ENCODE peak calls at places on chromosomes 7 and 10, in six cellular contexts. R is HCT116; O is GM12865; C is activated CD8-positive, alpha-beta T cell treated with anti-CD3 and anti-CD28 coated beads for 36 hours; L is WTC11; A is NB4. S is an unnamed sample.

GRCh38 chr10:61271127-61271780 is 181.9 kb downstream of the TMEM26 start:
- DNase-seq in R (no peak), O (no peak), C (no peak), L (no peak), A (no peak), S (no peak)

GRCh38 chr7:19665399-19666008 is 43.3 kb downstream of the POLR1F start:
- DNase-seq in R (peak), O (peak), C (no peak), L (no peak), A (peak), S (peak)

GRCh38 chr7:106599343-106599698 is 61.6 kb downstream of the CCDC71L start:
- DNase-seq in R (no peak), O (no peak), C (no peak), L (no peak), A (no peak), S (no peak)

GRCh38 chr7:50497068-50497642 is 47.0 kb upstream of the FIGNL1 start:
- DNase-seq in R (no peak), O (no peak), C (no peak), L (no peak), A (peak), S (no peak)

GRCh38 chr10:14547826-14548225 is 217.1 kb upstream of the FRMD4A start:
- DNase-seq in R (no peak), O (no peak), C (no peak), L (peak), A (no peak), S (no peak)

GRCh38 chr10:74822101-74822500 is 4.3 kb upstream of the KAT6B start:
- DNase-seq in R (no peak), O (no peak), C (no peak), L (no peak), A (no peak), S (no peak)

GRCh38 chr7:141874787-141875186 is 33.5 kb upstream of the PRSS37 start:
- DNase-seq in R (no peak), O (no peak), C (no peak), L (no peak), A (peak), S (no peak)

GRCh38 chr10:323651-324293 is 188.5 kb downstream of the ZMYND11 start:
- DNase-seq in R (peak), O (peak), C (peak), L (no peak), A (peak), S (peak)

GRCh38 chr7:32093415-32094408 is 23.5 kb upstream of the PDE1C start:
- DNase-seq in R (no peak), O (no peak), C (no peak), L (no peak), A (no peak), S (no peak)

GRCh38 chr7:138848056-138848975 is 50.3 kb upstream of the ATP6V0A4 start:
- DNase-seq in R (no peak), O (no peak), C (no peak), L (no peak), A (no peak), S (no peak)

GRCh38 chr7:77867208-77867915 is 68.8 kb downstream of the PHTF2 start:
- DNase-seq in R (no peak), O (no peak), C (no peak), L (no peak), A (no peak), S (no peak)

GRCh38 chr7:30349170-30349569 is 64.8 kb downstream of the ZNRF2 start:
- DNase-seq in R (no peak), O (no peak), C (no peak), L (no peak), A (no peak), S (no peak)

GRCh38 chr10:88680958-88681357 is 16.7 kb downstream of the LIPF start:
- DNase-seq in R (no peak), O (no peak), C (no peak), L (no peak), A (no peak), S (no peak)

GRCh38 chr10:29838529-29838928 is 203.8 kb upstream of the SVIL start:
- DNase-seq in R (no peak), O (no peak), C (no peak), L (no peak), A (no peak), S (no peak)

GRCh38 chr10:76202777-76203176 is 771.4 kb downstream of the LRMDA start:
- DNase-seq in R (no peak), O (no peak), C (no peak), L (no peak), A (no peak), S (no peak)

GRCh38 chr7:48096273-48096672 is 7.2 kb downstream of the UPP1 start:
- DNase-seq in R (no peak), O (no peak), C (peak), L (no peak), A (peak), S (no peak)

GRCh38 chr7:80434043-80434442 is 77.8 kb downstream of the GNAT3 start:
- DNase-seq in R (no peak), O (no peak), C (no peak), L (no peak), A (no peak), S (no peak)

GRCh38 chr7:209416-209815 is 17.0 kb downstream of the FAM20C start:
- DNase-seq in R (no peak), O (no peak), C (no peak), L (no peak), A (no peak), S (no peak)

GRCh38 chr7:12158334-12159060 is 52.6 kb upstream of the TMEM106B start:
- DNase-seq in R (no peak), O (no peak), C (no peak), L (no peak), A (no peak), S (no peak)

GRCh38 chr10:125407000-125407502 is 246.7 kb upstream of the CTBP2 start:
- DNase-seq in R (peak), O (no peak), C (no peak), L (no peak), A (no peak), S (no peak)

GRCh38 chr7:77327067-77327931 is 88.8 kb downstream of the GSAP start:
- DNase-seq in R (no peak), O (no peak), C (no peak), L (no peak), A (peak), S (no peak)

GRCh38 chr10:132974249-132974796 is 32.0 kb upstream of the CFAP46 start:
- DNase-seq in R (no peak), O (no peak), C (no peak), L (peak), A (no peak), S (no peak)

GRCh38 chr7:39733881-39734571 is 110.7 kb downstream of the RALA start:
- DNase-seq in R (no peak), O (peak), C (peak), L (no peak), A (peak), S (no peak)

GRCh38 chr10:28783089-28783488 is 105.8 kb downstream of the BAMBI start:
- DNase-seq in R (no peak), O (no peak), C (no peak), L (no peak), A (no peak), S (no peak)

GRCh38 chr10:46091834-46092522 is 45.9 kb upstream of the MSMB start:
- DNase-seq in R (no peak), O (peak), C (peak), L (no peak), A (peak), S (no peak)

GRCh38 chr7:138434458-138435093 is 25.5 kb upstream of the TRIM24 start:
- DNase-seq in R (no peak), O (no peak), C (no peak), L (no peak), A (no peak), S (no peak)

GRCh38 chr10:649798-650690 is 39.4 kb downstream of the DIP2C start:
- DNase-seq in R (no peak), O (no peak), C (no peak), L (no peak), A (no peak), S (no peak)

GRCh38 chr10:62851449-62851848 is 35.3 kb upstream of the EGR2 start:
- DNase-seq in R (peak), O (peak), C (peak), L (peak), A (peak), S (no peak)

GRCh38 chr7:12028508-12028907 is 182.6 kb upstream of the TMEM106B start:
- DNase-seq in R (no peak), O (no peak), C (no peak), L (no peak), A (no peak), S (no peak)

GRCh38 chr10:124724279-124725027 is 19.7 kb downstream of the FAM53B start:
- DNase-seq in R (no peak), O (peak), C (no peak), L (no peak), A (no peak), S (no peak)

GRCh38 chr10:132827423-132827789 is 41.5 kb upstream of the NKX6-2 start:
- DNase-seq in R (no peak), O (no peak), C (no peak), L (no peak), A (no peak), S (no peak)

GRCh38 chr10:83801983-83802382 is 337.3 kb upstream of the GHITM start:
- DNase-seq in R (no peak), O (no peak), C (no peak), L (no peak), A (peak), S (no peak)
- TF ChIP-seq CTCF in R (no peak), O (peak), C (no peak), L (no peak), A (peak), S (no peak)

DNA sequence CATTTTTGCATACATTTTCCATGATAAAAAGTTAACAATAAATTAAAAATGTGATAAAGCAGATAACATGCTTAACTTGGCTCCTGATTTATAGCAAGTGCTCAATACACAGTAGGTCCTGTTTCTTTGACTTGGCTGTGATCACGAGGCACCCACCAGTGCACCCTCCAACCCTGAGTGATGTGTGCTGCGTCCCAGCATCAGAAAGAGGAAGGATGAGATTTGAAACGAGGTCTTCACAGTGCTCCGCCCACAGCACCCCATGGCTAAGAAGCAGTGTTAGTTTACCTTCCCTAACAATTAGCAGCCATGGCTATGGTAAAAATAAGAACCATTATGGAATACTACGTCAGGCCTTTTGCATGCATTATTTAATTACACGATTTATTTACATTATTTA is 292.0 kb upstream of the ZMIZ1 start:
- DNase-seq in R (no peak), O (no peak), C (no peak), L (no peak), A (no peak), S (no peak)
- TF ChIP-seq CTCF in R (no peak), O (no peak), C (no peak), L (no peak), A (no peak), S (no peak)

GRCh38 chr7:26284477-26284876 is 7.2 kb upstream of the SNX10 start:
- DNase-seq in R (no peak), O (no peak), C (no peak), L (no peak), A (no peak), S (no peak)

GRCh38 chr7:26286157-26286556 is 5.5 kb upstream of the SNX10 start:
- DNase-seq in R (no peak), O (no peak), C (no peak), L (no peak), A (no peak), S (no peak)

GRCh38 chr7:26280723-26281122 is 10.9 kb upstream of the SNX10 start:
- DNase-seq in R (no peak), O (no peak), C (no peak), L (no peak), A (no peak), S (no peak)

GRCh38 chr7:26280097-26280496 is 11.6 kb upstream of the SNX10 start:
- DNase-seq in R (no peak), O (no peak), C (no peak), L (no peak), A (no peak), S (no peak)

DNA sequence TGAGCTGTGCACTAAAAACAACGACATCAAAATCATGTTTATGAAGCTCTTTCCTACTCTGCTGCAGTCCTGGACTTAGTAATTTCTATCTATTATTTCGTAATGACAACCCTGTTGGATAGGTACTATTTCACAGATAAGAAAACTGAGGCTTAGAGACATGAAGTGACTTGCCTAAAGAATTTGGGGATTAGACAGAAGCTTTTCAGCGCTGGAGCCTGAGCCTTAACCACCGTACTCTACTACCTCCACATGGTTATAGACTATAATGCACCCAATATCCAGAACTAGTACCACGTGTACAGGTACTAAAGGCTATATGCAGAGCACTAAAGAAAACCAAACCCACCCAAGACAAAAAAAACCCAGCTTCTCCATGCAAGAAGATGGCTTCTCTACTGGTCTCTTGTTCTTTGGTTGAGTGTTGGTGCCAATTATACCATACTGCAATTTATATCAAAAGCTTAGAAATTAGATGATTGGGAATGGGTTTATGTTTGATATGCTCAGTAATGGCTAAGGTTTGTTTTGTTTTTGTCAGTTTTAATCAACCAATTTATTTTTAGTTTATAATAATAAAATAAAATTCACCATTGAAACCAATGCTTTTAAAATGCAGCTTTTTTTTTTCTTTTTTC is 6.5 kb upstream of the SNX10 start:
- DNase-seq in R (peak), O (peak), C (peak), L (no peak), A (peak), S (no peak)
- TF ChIP-seq CTCF in R (peak), O (peak), C (peak), L (no peak), A (peak), S (no peak)

GRCh38 chr7:140702774-140703173 is 6.3 kb downstream of the NDUFB2 start:
- DNase-seq in R (no peak), O (no peak), C (no peak), L (no peak), A (no peak), S (no peak)

GRCh38 chr7:140707132-140707531 is 10.6 kb downstream of the NDUFB2 start:
- DNase-seq in R (no peak), O (no peak), C (no peak), L (no peak), A (no peak), S (no peak)

GRCh38 chr7:140698477-140698876 is 2.0 kb downstream of the NDUFB2 start:
- DNase-seq in R (no peak), O (no peak), C (no peak), L (no peak), A (no peak), S (no peak)

GRCh38 chr7:140704205-140704604 is 7.7 kb downstream of the NDUFB2 start:
- DNase-seq in R (no peak), O (no peak), C (no peak), L (no peak), A (no peak), S (no peak)
- TF ChIP-seq CTCF in R (no peak), O (no peak), C (no peak), L (no peak), A (no peak), S (no peak)

S was measured in GM20000.